ENCODE peak calls at places on chromosomes 4 and X, in five cellular contexts. One of them, this sample, is unnamed. For H3K36me3, the result is how much of the 10 kb centered on the place peaks cover.

GRCh38 chr4:145218251-145218650 is 37.9 kb upstream of the OTUD4 start:
- DNase-seq in heart left ventricle: peak
- DNase-seq in OCI-LY7: peak
- DNase-seq in naive thymus-derived CD4-positive, alpha-beta T cell: no peak
- DNase-seq in CD8-positive, alpha-beta T cell: no peak
- DNase-seq in this sample: no peak

GRCh38 chr4:43471950-43472349 is 579.4 kb downstream of the GRXCR1 start:
- DNase-seq in heart left ventricle: no peak
- DNase-seq in OCI-LY7: no peak
- DNase-seq in naive thymus-derived CD4-positive, alpha-beta T cell: no peak
- DNase-seq in CD8-positive, alpha-beta T cell: no peak
- DNase-seq in this sample: no peak

GRCh38 chr4:61918507-61919462 is 718.7 kb downstream of the ADGRL3 start:
- DNase-seq in heart left ventricle: no peak
- DNase-seq in OCI-LY7: no peak
- DNase-seq in naive thymus-derived CD4-positive, alpha-beta T cell: no peak
- DNase-seq in CD8-positive, alpha-beta T cell: no peak
- DNase-seq in this sample: no peak

GRCh38 chr4:53141308-53141707 is 224.6 kb downstream of the SCFD2 start:
- DNase-seq in heart left ventricle: no peak
- DNase-seq in OCI-LY7: no peak
- DNase-seq in naive thymus-derived CD4-positive, alpha-beta T cell: no peak
- DNase-seq in CD8-positive, alpha-beta T cell: no peak
- DNase-seq in this sample: peak

GRCh38 chr4:98694076-98694475 is 35.7 kb upstream of the TSPAN5 start:
- DNase-seq in heart left ventricle: no peak
- DNase-seq in OCI-LY7: no peak
- DNase-seq in naive thymus-derived CD4-positive, alpha-beta T cell: no peak
- DNase-seq in CD8-positive, alpha-beta T cell: no peak
- DNase-seq in this sample: peak

GRCh38 chrX:22196151-22196550 is 76.6 kb upstream of the CBLL2 start:
- DNase-seq in heart left ventricle: no peak
- DNase-seq in OCI-LY7: no peak
- DNase-seq in naive thymus-derived CD4-positive, alpha-beta T cell: no peak
- DNase-seq in CD8-positive, alpha-beta T cell: no peak
- DNase-seq in this sample: no peak

GRCh38 chr4:131566026-131566425 is 1583.1 kb upstream of the PCDH10 start:
- DNase-seq in heart left ventricle: no peak
- DNase-seq in OCI-LY7: no peak
- DNase-seq in naive thymus-derived CD4-positive, alpha-beta T cell: no peak
- DNase-seq in CD8-positive, alpha-beta T cell: no peak
- DNase-seq in this sample: peak

GRCh38 chrX:103415528-103415927 is 39.2 kb downstream of the BEX3 start:
- DNase-seq in heart left ventricle: no peak
- DNase-seq in OCI-LY7: no peak
- DNase-seq in naive thymus-derived CD4-positive, alpha-beta T cell: no peak
- DNase-seq in CD8-positive, alpha-beta T cell: no peak
- DNase-seq in this sample: no peak

GRCh38 chrX:13487731-13488505 is 81.5 kb upstream of the EGFL6 start:
- DNase-seq in heart left ventricle: peak
- DNase-seq in OCI-LY7: peak
- DNase-seq in naive thymus-derived CD4-positive, alpha-beta T cell: peak
- DNase-seq in CD8-positive, alpha-beta T cell: peak
- DNase-seq in this sample: peak

GRCh38 chr4:154738426-154738825 is 5.4 kb upstream of the LRAT start:
- DNase-seq in heart left ventricle: no peak
- DNase-seq in OCI-LY7: no peak
- DNase-seq in naive thymus-derived CD4-positive, alpha-beta T cell: no peak
- DNase-seq in CD8-positive, alpha-beta T cell: no peak
- DNase-seq in this sample: peak
- H3K4me3 ChIP-seq in heart left ventricle: no peak
- H3K4me3 ChIP-seq in OCI-LY7: no peak
- H3K4me3 ChIP-seq in naive thymus-derived CD4-positive, alpha-beta T cell: no peak
- H3K4me3 ChIP-seq in CD8-positive, alpha-beta T cell: no peak
- H3K4me3 ChIP-seq in this sample: no peak

DNA sequence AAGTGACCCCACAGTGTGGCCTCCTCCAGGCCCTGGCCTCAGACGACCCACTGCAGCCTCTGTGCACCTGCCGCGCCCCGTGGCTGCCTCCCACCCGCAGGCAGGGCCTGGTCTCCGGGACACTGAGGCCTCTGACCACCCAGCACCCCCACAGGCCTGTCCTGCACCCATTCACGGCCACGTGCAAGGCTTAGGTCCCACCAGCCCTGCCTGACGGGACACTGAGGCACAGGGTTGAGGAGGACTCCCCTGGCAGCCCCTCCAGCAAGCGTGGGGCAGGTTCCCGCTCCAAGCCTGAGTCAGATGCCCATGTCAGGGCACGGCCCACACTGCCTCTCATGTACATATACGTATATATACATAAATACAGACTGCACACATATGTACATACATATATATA is 23.5 kb downstream of the NELFA start:
- DNase-seq in heart left ventricle: no peak
- DNase-seq in OCI-LY7: no peak
- DNase-seq in naive thymus-derived CD4-positive, alpha-beta T cell: no peak
- DNase-seq in CD8-positive, alpha-beta T cell: no peak
- DNase-seq in this sample: no peak
- H3K36me3 ChIP-seq in heart left ventricle: half or more
- H3K36me3 ChIP-seq in OCI-LY7: half or more
- H3K36me3 ChIP-seq in naive thymus-derived CD4-positive, alpha-beta T cell: under half
- H3K36me3 ChIP-seq in CD8-positive, alpha-beta T cell: under half
- H3K36me3 ChIP-seq in this sample: under half

DNA sequence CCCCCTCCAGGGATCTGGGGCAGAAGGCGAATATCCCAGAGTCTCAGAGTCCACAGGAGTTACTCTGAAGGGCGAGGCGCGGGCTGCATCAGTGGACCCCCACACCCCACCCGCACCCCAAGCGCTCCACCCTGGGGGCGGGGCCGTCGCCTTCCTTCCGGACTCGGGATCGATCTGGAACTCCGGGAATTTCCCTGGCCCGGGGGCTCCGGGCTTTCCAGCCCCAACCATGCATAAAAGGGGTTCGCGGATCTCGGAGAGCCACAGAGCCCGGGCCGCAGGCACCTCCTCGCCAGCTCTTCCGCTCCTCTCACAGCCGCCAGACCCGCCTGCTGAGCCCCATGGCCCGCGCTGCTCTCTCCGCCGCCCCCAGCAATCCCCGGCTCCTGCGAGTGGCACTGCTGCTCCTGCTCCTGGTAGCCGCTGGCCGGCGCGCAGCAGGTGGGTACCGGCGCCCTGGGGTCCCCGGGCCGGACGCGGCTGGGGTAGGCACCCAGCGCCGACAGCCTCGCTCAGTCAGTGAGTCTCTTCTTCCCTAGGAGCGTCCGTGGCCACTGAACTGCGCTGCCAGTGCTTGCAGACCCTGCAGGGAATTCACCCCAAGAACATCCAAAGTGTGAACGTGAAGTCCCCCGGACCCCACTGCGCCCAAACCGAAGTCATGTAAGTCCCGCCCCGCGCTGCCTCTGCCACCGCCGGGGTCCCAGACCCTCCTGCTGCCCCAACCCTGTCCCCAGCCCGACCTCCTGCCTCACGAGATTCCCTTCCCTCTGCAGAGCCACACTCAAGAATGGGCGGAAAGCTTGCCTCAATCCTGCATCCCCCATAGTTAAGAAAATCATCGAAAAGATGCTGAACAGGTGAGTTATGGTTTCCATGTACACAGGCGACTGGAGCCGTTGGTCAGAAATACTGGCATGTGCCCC is at the start of gene CXCL1:
- DNase-seq in heart left ventricle: peak
- DNase-seq in OCI-LY7: no peak
- DNase-seq in naive thymus-derived CD4-positive, alpha-beta T cell: no peak
- DNase-seq in CD8-positive, alpha-beta T cell: no peak
- DNase-seq in this sample: peak
- H3K4me3 ChIP-seq in heart left ventricle: peak
- H3K4me3 ChIP-seq in OCI-LY7: no peak
- H3K4me3 ChIP-seq in naive thymus-derived CD4-positive, alpha-beta T cell: no peak
- H3K4me3 ChIP-seq in CD8-positive, alpha-beta T cell: no peak
- H3K4me3 ChIP-seq in this sample: peak

GRCh38 chr4:16192631-16193483 is 33.4 kb downstream of the TAPT1 start:
- DNase-seq in heart left ventricle: no peak
- DNase-seq in OCI-LY7: no peak
- DNase-seq in naive thymus-derived CD4-positive, alpha-beta T cell: no peak
- DNase-seq in CD8-positive, alpha-beta T cell: no peak
- DNase-seq in this sample: no peak
- H3K36me3 ChIP-seq in heart left ventricle: under half
- H3K36me3 ChIP-seq in OCI-LY7: half or more
- H3K36me3 ChIP-seq in naive thymus-derived CD4-positive, alpha-beta T cell: under half
- H3K36me3 ChIP-seq in CD8-positive, alpha-beta T cell: under half
- H3K36me3 ChIP-seq in this sample: under half